ENCODE peak calls at places on chromosomes 7 and 10, in nine cellular contexts. D, G, O, A, E, S, R, X and V are unnamed samples.

GRCh38 chr10:126309193-126309592 is 79.1 kb downstream of the ADAM12 start:
- DNase-seq in O (no peak), S (no peak), X (no peak), G (no peak), D (no peak), E (no peak), R (no peak), A (no peak), V (no peak)

GRCh38 chr7:143979359-143979758 is 20.8 kb upstream of the OR6B1 start:
- DNase-seq in X (no peak), D (peak), R (peak), S (peak), A (no peak), E (peak), O (peak), G (peak), V (no peak)

GRCh38 chr10:26334932-26335573 is 103.1 kb upstream of the APBB1IP start:
- DNase-seq in E (peak), O (peak), A (peak), G (peak), D (peak), S (peak), R (peak), X (peak), V (peak)

GRCh38 chr10:1026578-1026977 is 919 bp upstream of the IDI2 start:
- DNase-seq in S (no peak), D (no peak), G (no peak), X (no peak), R (no peak), A (no peak), O (no peak), E (no peak), V (no peak)

GRCh38 chr10:24466616-24466949 is 257.1 kb downstream of the ARHGAP21 start:
- DNase-seq in O (no peak), G (no peak), D (no peak), A (no peak), R (no peak), S (no peak), X (no peak), E (no peak), V (no peak)

GRCh38 chr7:26507375-26508068 is 215.9 kb downstream of the SNX10 start:
- DNase-seq in R (no peak), X (no peak), G (no peak), S (no peak), A (no peak), D (no peak), O (no peak), E (no peak), V (no peak)

GRCh38 chr7:136857573-136857972 is 10.9 kb upstream of the CHRM2 start:
- DNase-seq in X (no peak), E (peak), R (peak), A (no peak), G (no peak), S (peak), D (peak), O (peak), V (no peak)

GRCh38 chr10:99232357-99232999 is 3.2 kb downstream of the HPSE2 start:
- DNase-seq in O (no peak), R (peak), G (no peak), A (no peak), X (no peak), E (no peak), D (no peak), S (no peak), V (no peak)

GRCh38 chr10:72605137-72605536 is 20.7 kb downstream of the MICU1 start:
- DNase-seq in S (peak), A (no peak), O (no peak), E (no peak), X (no peak), G (no peak), D (no peak), R (no peak), V (no peak)

GRCh38 chr7:70833726-70834125 is 298.2 kb upstream of the GALNT17 start:
- DNase-seq in E (peak), R (peak), D (peak), O (peak), X (no peak), G (no peak), S (peak), A (no peak), V (no peak)

GRCh38 chr10:94042001-94042813 is 48.5 kb downstream of the PLCE1 start:
- DNase-seq in O (peak), S (peak), D (peak), G (peak), E (peak), A (no peak), R (peak), X (no peak), V (no peak)

GRCh38 chr10:120423350-120424197 is 33.5 kb upstream of the PLPP4 start:
- DNase-seq in R (peak), G (no peak), E (peak), O (peak), S (peak), D (peak), X (no peak), A (peak), V (no peak)

GRCh38 chr7:100545636-100546128 is 6.7 kb downstream of the AGFG2 start:
- DNase-seq in E (peak), A (peak), R (peak), X (no peak), O (peak), S (peak), G (peak), D (peak), V (peak)

GRCh38 chr7:100546868-100547800 is 8.1 kb downstream of the AGFG2 start:
- DNase-seq in E (no peak), D (no peak), G (no peak), O (no peak), S (peak), X (no peak), A (no peak), R (no peak), V (no peak)

GRCh38 chr7:100547872-100548271 is 8.9 kb downstream of the AGFG2 start:
- DNase-seq in G (no peak), E (no peak), X (no peak), D (no peak), R (peak), S (peak), A (peak), O (peak), V (no peak)

GRCh38 chr7:100544949-100545635 is 6.1 kb downstream of the AGFG2 start:
- DNase-seq in G (no peak), D (no peak), O (peak), R (no peak), A (no peak), S (no peak), E (peak), X (no peak), V (no peak)

DNA sequence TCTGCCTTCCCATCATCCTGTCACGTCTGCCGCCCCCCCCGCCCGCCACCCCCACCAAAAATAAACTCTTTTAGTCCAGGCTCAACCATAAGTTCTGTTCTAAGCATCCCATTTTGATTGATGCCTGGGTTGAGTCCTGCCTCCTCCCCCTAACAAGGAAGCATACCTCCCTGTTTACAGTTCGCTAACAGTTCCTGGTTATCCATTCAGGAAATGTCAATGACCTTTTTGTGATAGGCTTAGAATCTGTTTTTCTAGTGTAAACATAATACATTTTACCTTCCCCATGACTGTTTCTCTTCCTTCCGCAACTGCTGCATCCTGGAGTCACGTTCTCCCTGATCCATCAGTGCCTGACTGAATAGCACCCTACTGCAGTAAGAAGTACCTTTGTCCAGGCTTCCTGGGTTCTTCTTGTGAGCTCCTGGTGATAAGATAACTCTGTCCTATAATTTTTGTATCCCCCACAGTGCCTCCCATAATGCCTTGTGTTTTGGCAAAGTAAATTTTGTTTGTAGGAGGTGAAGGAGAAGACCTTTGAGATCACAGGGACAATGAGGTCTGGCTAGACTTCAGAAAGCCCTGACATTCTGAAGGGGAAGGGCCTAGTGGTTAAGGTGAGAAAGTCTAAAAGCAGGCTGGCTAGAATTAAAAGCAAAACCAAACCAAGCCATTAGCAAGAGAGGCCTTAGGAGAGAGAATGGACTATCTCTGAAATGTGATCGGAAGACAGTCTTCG is 7.3 kb downstream of the AGFG2 start:
- DNase-seq in O (no peak), G (no peak), S (peak), E (no peak), D (no peak), A (no peak), X (no peak), R (no peak), V (peak)
- H3K4me3 ChIP-seq in O (no peak), G (no peak), S (no peak), E (no peak), D (no peak), A (no peak), X (no peak), R (no peak), V (peak)

GRCh38 chr10:102132193-102132562 is 662 bp upstream of the PPRC1 start:
- DNase-seq in S (no peak), O (no peak), E (no peak), G (no peak), A (no peak), R (no peak), X (no peak), D (no peak), V (no peak)
- TF ChIP-seq CTCF in S (no peak), O (no peak), E (no peak), G (no peak), A (no peak), R (no peak), X (no peak), D (no peak), V (no peak)

DNA sequence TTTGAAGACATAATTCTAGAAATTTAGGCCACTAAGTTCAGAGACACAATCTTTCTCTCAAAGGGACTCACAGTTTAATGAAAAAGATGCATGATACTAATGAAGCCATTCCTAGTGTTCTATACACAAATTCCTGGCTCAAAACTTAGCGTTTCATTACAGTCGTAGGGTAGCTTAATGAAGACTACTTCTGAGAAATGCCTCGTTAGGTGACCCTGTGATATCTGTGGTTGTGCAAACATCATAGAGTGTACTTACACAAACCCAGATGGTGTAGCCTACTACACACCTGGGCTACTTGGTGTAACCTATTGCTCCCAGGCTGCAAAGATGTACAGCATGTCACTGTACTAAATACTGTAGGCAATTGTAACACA is 488 bp upstream of the CHCHD3 start:
- DNase-seq in A (no peak), S (no peak), R (no peak), O (no peak), G (no peak), X (no peak), E (no peak), D (no peak), V (no peak)
- H3K4me3 ChIP-seq in A (no peak), S (no peak), R (no peak), O (no peak), G (no peak), X (no peak), E (no peak), D (no peak), V (no peak)

GRCh38 chr7:108455833-108456677 is at the start of gene NRCAM:
- DNase-seq in R (peak), O (peak), D (no peak), X (no peak), A (no peak), S (peak), G (no peak), E (peak), V (no peak)
- TF ChIP-seq CTCF in R (no peak), O (no peak), D (no peak), X (no peak), A (no peak), S (no peak), G (no peak), E (no peak), V (no peak)

GRCh38 chr7:155652156-155653124 is 8.0 kb downstream of the RBM33 start:
- DNase-seq in R (peak), D (no peak), X (no peak), S (no peak), G (no peak), O (no peak), A (peak), E (peak), V (no peak)
- H3K4me3 ChIP-seq in R (no peak), D (no peak), X (no peak), S (no peak), G (no peak), O (no peak), A (peak), E (no peak), V (no peak)

GRCh38 chr7:135512135-135512887 is 2.4 kb upstream of the CNOT4 start:
- DNase-seq in R (peak), E (peak), O (peak), S (peak), A (peak), X (no peak), G (no peak), D (no peak), V (peak)

GRCh38 chr7:135509589-135509838 is 388 bp downstream of the CNOT4 start:
- DNase-seq in X (no peak), S (peak), D (no peak), O (peak), A (no peak), E (no peak), R (peak), G (no peak), V (peak)

GRCh38 chr7:135508853-135509588 is 881 bp downstream of the CNOT4 start:
- DNase-seq in X (no peak), R (peak), E (peak), S (peak), O (peak), A (peak), G (no peak), D (no peak), V (peak)

GRCh38 chr7:135509839-135510602 is at the start of gene CNOT4:
- DNase-seq in R (peak), O (peak), A (peak), G (peak), D (peak), X (peak), S (peak), E (peak), V (peak)

DNA sequence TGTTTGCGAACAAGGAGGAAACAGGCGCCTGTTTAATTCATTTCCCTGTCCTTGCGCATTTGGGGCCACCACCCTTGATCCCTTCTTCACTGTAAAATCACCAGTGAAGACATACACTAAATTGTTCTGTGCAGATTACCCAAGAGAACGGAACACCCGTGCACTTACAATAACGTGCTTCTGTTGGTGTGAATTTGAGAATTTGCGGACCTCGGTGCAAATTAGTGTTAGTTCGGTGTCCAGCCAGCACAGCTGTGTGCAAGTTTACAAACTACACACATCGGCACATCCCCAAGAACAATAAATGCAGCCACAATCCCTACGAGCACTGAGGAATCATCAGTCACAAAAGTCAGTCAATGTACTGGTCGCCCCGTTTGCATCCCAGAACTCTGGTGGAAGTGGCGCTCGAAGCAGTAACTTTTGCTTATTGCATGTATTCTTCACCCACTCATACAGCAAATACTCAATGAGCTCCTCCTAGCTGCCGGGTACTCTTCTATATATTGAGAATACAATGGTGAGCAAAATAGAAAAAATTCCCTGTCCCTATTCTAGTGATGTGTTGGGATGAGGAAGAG is 791 bp upstream of the CNOT4 start:
- DNase-seq in X (no peak), E (no peak), D (no peak), G (no peak), A (peak), O (peak), S (no peak), R (peak), V (no peak)
- TF ChIP-seq CTCF in X (no peak), E (no peak), D (no peak), G (peak), A (peak), O (peak), S (peak), R (peak), V (no peak)